ENCODE peak calls at places on chromosome 19, in six cellular contexts. G is H7, P is astrocyte of the spinal cord, W is heart right ventricle, X is aorta, L is kidney tubule cell. I is an unnamed sample.

GRCh38 chr19:17755977-17756670 is 4.8 kb downstream of the FCHO1 start:
- DNase-seq in G (peak), P (peak), W (peak), X (no peak), L (peak), I (no peak)

GRCh38 chr19:38213911-38214625 is 10.0 kb downstream of the DPF1 start:
- DNase-seq in G (no peak), P (peak), W (no peak), X (no peak), L (peak), I (no peak)

GRCh38 chr19:50739132-50739746 is 16.1 kb downstream of the CLEC11A start:
- DNase-seq in G (no peak), P (no peak), W (no peak), X (no peak), L (no peak), I (no peak)

GRCh38 chr19:12859546-12859945 is 21.2 kb downstream of the MAST1 start:
- DNase-seq in G (no peak), P (no peak), W (no peak), X (no peak), L (no peak), I (no peak)

GRCh38 chr19:57227461-57227860 is 3.4 kb upstream of the AURKC start:
- DNase-seq in G (no peak), P (no peak), W (no peak), X (no peak), L (no peak), I (no peak)

GRCh38 chr19:40461669-40462221 is 3.8 kb downstream of the BLVRB start:
- DNase-seq in G (no peak), P (no peak), W (peak), X (no peak), L (no peak), I (no peak)

GRCh38 chr19:35696835-35697234 is 7.5 kb upstream of the ZBTB32 start:
- DNase-seq in G (no peak), P (no peak), W (no peak), X (no peak), L (no peak), I (no peak)

GRCh38 chr19:56639217-56639616 is 3.7 kb upstream of the SMIM17 start:
- DNase-seq in G (no peak), P (peak), W (no peak), X (peak), L (no peak), I (no peak)

GRCh38 chr19:41225238-41226052 is 6.4 kb downstream of the AXL start:
- DNase-seq in G (peak), P (peak), W (no peak), X (peak), L (peak), I (no peak)

GRCh38 chr19:54492568-54492967 is 10.1 kb upstream of the LAIR2 start:
- DNase-seq in G (no peak), P (no peak), W (no peak), X (no peak), L (no peak), I (no peak)

GRCh38 chr19:38522915-38523314 is 89.4 kb downstream of the RYR1 start:
- DNase-seq in G (no peak), P (no peak), W (no peak), X (no peak), L (no peak), I (no peak)

GRCh38 chr19:18784786-18785120 is 6.4 kb downstream of the COMP start:
- DNase-seq in G (no peak), P (no peak), W (no peak), X (no peak), L (no peak), I (no peak)

GRCh38 chr19:42254083-42254849 is 662 bp downstream of the ERF start:
- DNase-seq in G (peak), P (peak), W (peak), X (peak), L (peak), I (no peak)

GRCh38 chr19:7533925-7534480 is 1.5 kb upstream of the PNPLA6 start:
- DNase-seq in G (peak), P (peak), W (peak), X (peak), L (peak), I (no peak)

GRCh38 chr19:32164384-32164992 is 180.9 kb upstream of the ZNF507 start:
- DNase-seq in G (no peak), P (no peak), W (no peak), X (no peak), L (no peak), I (no peak)

GRCh38 chr19:1455336-1456120 is 5.6 kb downstream of the APC2 start:
- DNase-seq in G (peak), P (no peak), W (no peak), X (no peak), L (peak), I (no peak)